ENCODE peak calls at places on chromosomes 5 and 9, in five cellular contexts. D is colonic mucosa, T is cardiac muscle cell, F is HCT116, U is heart right ventricle. R is an unnamed sample. For H3K27me3, the result is how much of the 10 kb centered on the place peaks cover.

GRCh38 chr5:135186662-135187522 is 152.9 kb upstream of the PITX1 start:
- DNase-seq in D (no peak), T (no peak), F (no peak), U (no peak), R (peak)

GRCh38 chr5:17077447-17078233 is 139.8 kb upstream of the BASP1 start:
- DNase-seq in D (no peak), T (no peak), F (no peak), U (no peak), R (no peak)

GRCh38 chr9:132982508-132982907 is 4.0 kb downstream of the GFI1B start:
- DNase-seq in D (no peak), T (no peak), F (no peak), U (no peak), R (no peak)

GRCh38 chr5:34411470-34412346 is 244.4 kb upstream of the RAI14 start:
- DNase-seq in D (no peak), T (peak), F (no peak), U (no peak), R (no peak)

GRCh38 chr5:153402550-153402949 is 87.9 kb upstream of the GRIA1 start:
- DNase-seq in D (no peak), T (no peak), F (no peak), U (no peak), R (no peak)

GRCh38 chr5:56119050-56119449 is 114.1 kb downstream of the ANKRD55 start:
- DNase-seq in D (no peak), T (no peak), F (no peak), U (no peak), R (no peak)

GRCh38 chr5:68533571-68534051 is 318.1 kb downstream of the PIK3R1 start:
- DNase-seq in D (peak), T (no peak), F (no peak), U (no peak), R (peak)

GRCh38 chr5:56815657-56816545 is 552 bp downstream of the MAP3K1 start:
- DNase-seq in D (peak), T (no peak), F (no peak), U (peak), R (peak)

GRCh38 chr5:83044941-83045340 is 32.3 kb downstream of the TMEM167A start:
- DNase-seq in D (no peak), T (peak), F (no peak), U (no peak), R (peak)

GRCh38 chr9:80561526-80561925 is 989.8 kb downstream of the TLE4 start:
- DNase-seq in D (no peak), T (no peak), F (no peak), U (no peak), R (no peak)

GRCh38 chr5:78899922-78900362 is 85.2 kb downstream of the ARSB start:
- DNase-seq in D (peak), T (peak), F (peak), U (no peak), R (peak)

GRCh38 chr9:14863402-14863801 is 46.8 kb downstream of the FREM1 start:
- DNase-seq in D (no peak), T (no peak), F (no peak), U (no peak), R (no peak)

GRCh38 chr9:136201609-136202448 is 3.1 kb downstream of the LHX3 start:
- DNase-seq in D (no peak), T (peak), F (no peak), U (no peak), R (no peak)

GRCh38 chr9:136204086-136204805 is 682 bp downstream of the LHX3 start:
- DNase-seq in D (no peak), T (no peak), F (no peak), U (no peak), R (no peak)

GRCh38 chr9:136202449-136203405 is 2.2 kb downstream of the LHX3 start:
- DNase-seq in D (no peak), T (no peak), F (no peak), U (no peak), R (no peak)

GRCh38 chr9:136204838-136205706 is at the start of gene LHX3:
- DNase-seq in D (no peak), T (peak), F (no peak), U (no peak), R (no peak)

DNA sequence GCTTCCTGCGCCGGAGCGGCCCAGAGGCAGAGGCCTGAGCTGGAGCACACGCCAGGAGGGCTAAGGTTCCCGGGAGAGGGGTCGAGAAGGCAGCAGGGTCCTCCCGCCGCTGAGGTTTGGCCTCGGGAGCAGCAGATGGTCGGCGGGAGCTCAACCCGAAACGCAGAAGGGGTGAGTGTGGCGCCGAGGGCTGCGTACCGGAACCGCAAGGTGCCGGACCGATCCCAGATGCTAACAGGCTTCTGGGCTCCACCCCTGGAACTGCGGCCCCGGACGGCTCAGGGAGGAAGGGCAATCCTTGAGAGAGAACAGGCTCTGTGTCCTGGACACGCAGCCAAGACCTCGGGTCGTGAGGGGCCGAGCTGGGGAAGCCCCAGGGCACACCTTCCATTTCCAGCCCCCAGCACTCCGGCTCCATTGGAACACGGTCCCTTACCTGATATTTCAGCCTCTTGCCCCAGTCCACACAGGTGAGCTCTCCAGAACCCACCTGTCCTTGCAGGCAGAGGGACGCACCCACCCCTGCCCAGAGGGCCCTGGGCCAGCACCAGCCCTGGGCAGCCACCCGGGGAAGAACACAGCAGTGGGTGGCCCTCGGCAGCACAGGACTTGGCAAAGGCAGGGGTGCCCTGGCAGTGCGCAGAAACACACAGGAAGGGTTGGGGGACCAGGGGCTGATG is 1.4 kb downstream of the LHX3 start:
- DNase-seq in D (no peak), T (no peak), F (no peak), U (no peak), R (no peak)
- H3K27me3 ChIP-seq in D (half or more), T (half or more), F (under half), U (half or more), R (under half)

GRCh38 chr9:107613314-107613713 is 123.7 kb upstream of the KLF4 start:
- DNase-seq in D (peak), T (no peak), F (no peak), U (no peak), R (peak)

GRCh38 chr9:107614765-107615164 is 125.2 kb upstream of the KLF4 start:
- DNase-seq in D (peak), T (no peak), F (no peak), U (no peak), R (no peak)

GRCh38 chr9:107612136-107612535 is 122.6 kb upstream of the KLF4 start:
- DNase-seq in D (peak), T (peak), F (no peak), U (peak), R (no peak)

GRCh38 chr9:107620801-107621200 is 131.2 kb upstream of the KLF4 start:
- DNase-seq in D (peak), T (no peak), F (no peak), U (no peak), R (peak)

GRCh38 chr9:107615325-107615724 is 125.8 kb upstream of the KLF4 start:
- DNase-seq in D (no peak), T (peak), F (no peak), U (no peak), R (no peak)
- H3K27ac ChIP-seq in D (peak), T (no peak), F (no peak), U (no peak), R (no peak)

GRCh38 chr9:129962376-129962765 is 80.6 kb downstream of the FNBP1 start:
- DNase-seq in D (no peak), T (peak), F (no peak), U (no peak), R (no peak)
- H3K4me3 ChIP-seq in D (peak), T (no peak), F (no peak), U (peak), R (no peak)

GRCh38 chr5:158195811-158196210 is 336.9 kb upstream of the CLINT1 start:
- DNase-seq in D (no peak), T (no peak), F (no peak), U (no peak), R (no peak)

GRCh38 chr5:158198636-158199035 is 339.7 kb upstream of the CLINT1 start:
- DNase-seq in D (no peak), T (no peak), F (no peak), U (no peak), R (no peak)

DNA sequence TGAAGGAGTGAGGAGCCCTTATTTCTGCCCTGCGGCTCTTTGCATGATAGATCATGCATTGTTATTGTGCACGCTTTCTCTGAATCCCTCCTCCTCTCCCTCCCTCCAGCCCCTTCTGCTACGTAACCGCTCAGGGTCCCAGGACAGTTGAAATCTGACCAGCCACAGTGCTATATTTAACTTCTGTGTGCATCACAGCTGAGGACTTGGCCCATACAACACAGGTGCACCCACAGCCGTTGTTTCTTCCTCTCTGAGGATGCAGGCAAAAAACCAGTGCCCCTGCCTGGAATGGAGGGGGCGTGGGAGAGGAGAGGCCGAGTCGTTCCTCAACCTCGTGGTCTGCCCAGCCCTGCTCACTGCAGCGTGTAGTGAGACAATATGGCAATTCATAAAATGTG is 335.6 kb upstream of the CLINT1 start:
- DNase-seq in D (no peak), T (no peak), F (no peak), U (no peak), R (no peak)
- H3K27me3 ChIP-seq in D (under half), T (under half), F (under half), U (under half), R (under half)